ENCODE peak calls at places on chromosome 16, in nine cellular contexts. N, Q, C, H, O, B, R, K and A are unnamed samples.

GRCh38 chr16:8685617-8686016 is 11.2 kb downstream of the ABAT start:
- DNase-seq in N (no peak), Q (no peak), C (no peak), H (no peak), O (no peak), B (no peak), R (no peak), K (no peak), A (no peak)

GRCh38 chr16:71645450-71645849 is 19.5 kb downstream of the MARVELD3 start:
- DNase-seq in N (peak), Q (peak), C (no peak), H (no peak), O (no peak), B (no peak), R (no peak), K (no peak), A (peak)

GRCh38 chr16:67115649-67116048 is 5.9 kb downstream of the PHAF1 start:
- DNase-seq in N (peak), Q (peak), C (no peak), H (no peak), O (no peak), B (peak), R (no peak), K (no peak), A (no peak)

GRCh38 chr16:72300892-72301291 is 128.9 kb upstream of the PMFBP1 start:
- DNase-seq in N (no peak), Q (no peak), C (no peak), H (no peak), O (no peak), B (no peak), R (peak), K (no peak), A (no peak)

GRCh38 chr16:82855471-82855870 is 228.7 kb downstream of the CDH13 start:
- DNase-seq in N (no peak), Q (no peak), C (no peak), H (no peak), O (no peak), B (no peak), R (no peak), K (no peak), A (no peak)

GRCh38 chr16:12254566-12254965 is 278.0 kb downstream of the SNX29 start:
- DNase-seq in N (no peak), Q (no peak), C (no peak), H (no peak), O (no peak), B (no peak), R (no peak), K (no peak), A (no peak)

GRCh38 chr16:26648851-26649250 is 417.9 kb upstream of the C16orf82 start:
- DNase-seq in N (no peak), Q (no peak), C (no peak), H (no peak), O (no peak), B (no peak), R (no peak), K (no peak), A (no peak)

GRCh38 chr16:23257682-23258081 is 44.4 kb upstream of the SCNN1B start:
- DNase-seq in N (peak), Q (peak), C (no peak), H (no peak), O (no peak), B (no peak), R (no peak), K (no peak), A (no peak)

GRCh38 chr16:88595101-88595500 is 24.9 kb downstream of the ZC3H18 start:
- DNase-seq in N (no peak), Q (no peak), C (no peak), H (peak), O (no peak), B (no peak), R (no peak), K (no peak), A (no peak)

GRCh38 chr16:11502239-11502638 is 84.5 kb downstream of the LITAF start:
- DNase-seq in N (no peak), Q (no peak), C (no peak), H (no peak), O (no peak), B (no peak), R (no peak), K (no peak), A (no peak)

GRCh38 chr16:27639588-27640276 is 89.8 kb downstream of the KATNIP start:
- DNase-seq in N (peak), Q (peak), C (peak), H (peak), O (no peak), B (no peak), R (no peak), K (peak), A (peak)

GRCh38 chr16:10756574-10756973 is 12.9 kb downstream of the NUBP1 start:
- DNase-seq in N (no peak), Q (no peak), C (no peak), H (no peak), O (no peak), B (no peak), R (no peak), K (no peak), A (no peak)

GRCh38 chr16:66264311-66265105 is 102.0 kb upstream of the CDH5 start:
- DNase-seq in N (no peak), Q (no peak), C (no peak), H (no peak), O (no peak), B (peak), R (no peak), K (no peak), A (no peak)

GRCh38 chr16:20313741-20314140 is 13.6 kb downstream of the GP2 start:
- DNase-seq in N (no peak), Q (no peak), C (no peak), H (no peak), O (no peak), B (no peak), R (no peak), K (no peak), A (no peak)

GRCh38 chr16:87963400-87963799 is 12.2 kb downstream of the BANP start:
- DNase-seq in N (peak), Q (peak), C (peak), H (no peak), O (peak), B (no peak), R (no peak), K (no peak), A (no peak)

GRCh38 chr16:78297066-78297666 is 197.7 kb downstream of the WWOX start:
- DNase-seq in N (no peak), Q (no peak), C (no peak), H (no peak), O (no peak), B (no peak), R (no peak), K (peak), A (no peak)

GRCh38 chr16:78487471-78487870 is 388.0 kb downstream of the WWOX start:
- DNase-seq in N (no peak), Q (no peak), C (no peak), H (no peak), O (no peak), B (no peak), R (no peak), K (no peak), A (no peak)

GRCh38 chr16:59212492-59213024 is 478.4 kb upstream of the GOT2 start:
- DNase-seq in N (no peak), Q (no peak), C (no peak), H (no peak), O (no peak), B (no peak), R (no peak), K (no peak), A (no peak)

GRCh38 chr16:73232555-73233422 is 184.9 kb upstream of the ZFHX3 start:
- DNase-seq in N (no peak), Q (peak), C (no peak), H (peak), O (no peak), B (peak), R (no peak), K (no peak), A (peak)

GRCh38 chr16:84607694-84608093 is 10.2 kb downstream of the COTL1 start:
- DNase-seq in N (no peak), Q (no peak), C (no peak), H (no peak), O (peak), B (no peak), R (no peak), K (no peak), A (no peak)

GRCh38 chr16:66422366-66422765 is 4.7 kb upstream of the BEAN1 start:
- DNase-seq in N (no peak), Q (no peak), C (no peak), H (no peak), O (no peak), B (peak), R (no peak), K (no peak), A (no peak)

GRCh38 chr16:15607700-15608396 is 35.1 kb downstream of the MARF1 start:
- DNase-seq in N (peak), Q (no peak), C (no peak), H (no peak), O (no peak), B (peak), R (no peak), K (no peak), A (no peak)

GRCh38 chr16:68575082-68575481 is 36.0 kb downstream of the ZFP90 start:
- DNase-seq in N (no peak), Q (no peak), C (no peak), H (no peak), O (no peak), B (no peak), R (no peak), K (no peak), A (no peak)

GRCh38 chr16:27993587-27993986 is 69.9 kb downstream of the GSG1L start:
- DNase-seq in N (no peak), Q (no peak), C (no peak), H (no peak), O (no peak), B (no peak), R (no peak), K (no peak), A (no peak)

GRCh38 chr16:23213831-23214230 is 31.3 kb downstream of the SCNN1G start:
- DNase-seq in N (no peak), Q (no peak), C (no peak), H (no peak), O (no peak), B (no peak), R (no peak), K (no peak), A (no peak)

GRCh38 chr16:81808933-81809480 is 29.9 kb downstream of the PLCG2 start:
- DNase-seq in N (no peak), Q (peak), C (peak), H (no peak), O (no peak), B (no peak), R (no peak), K (no peak), A (no peak)

GRCh38 chr16:84138824-84139627 is 6.0 kb downstream of the HSDL1 start:
- DNase-seq in N (no peak), Q (peak), C (peak), H (no peak), O (no peak), B (no peak), R (no peak), K (peak), A (no peak)

GRCh38 chr16:2748757-2749455 is 3.5 kb upstream of the SRRM2 start:
- DNase-seq in N (no peak), Q (no peak), C (no peak), H (no peak), O (no peak), B (no peak), R (no peak), K (peak), A (no peak)